ENCODE peak calls at places on chromosomes 2 and 18, in four cellular contexts. J is ACHN, F is immature natural killer cell, E is left ventricle myocardium inferior. N is an unnamed sample.

GRCh38 chr2:113282747-113283533 is 4.2 kb upstream of the PAX8 start:
- DNase-seq in J (peak; percentile 99), F (no peak), E (peak; percentile 44), N (no peak)

GRCh38 chr18:42976869-42977268 is 138.6 kb downstream of the RIT2 start:
- DNase-seq in J (no peak), F (no peak), E (no peak), N (no peak)

GRCh38 chr2:241844066-241844728 is 14.5 kb downstream of the PDCD1 start:
- DNase-seq in J (no peak), F (peak; percentile 85), E (peak; percentile 84), N (peak; percentile 71)

GRCh38 chr18:56097561-56098095 is 509.6 kb upstream of the TCF4 start:
- DNase-seq in J (no peak), F (no peak), E (no peak), N (no peak)

GRCh38 chr2:17416891-17417391 is 101.3 kb downstream of the RAD51AP2 start:
- DNase-seq in J (no peak), F (no peak), E (no peak), N (no peak)

GRCh38 chr2:236954641-236955040 is 131.0 kb upstream of the COPS8 start:
- DNase-seq in J (no peak), F (no peak), E (no peak), N (no peak)

GRCh38 chr2:42877532-42877931 is 85.1 kb upstream of the HAAO start:
- DNase-seq in J (no peak), F (no peak), E (no peak), N (no peak)

GRCh38 chr2:97688062-97688827 is 18.7 kb downstream of the C2orf92 start:
- DNase-seq in J (no peak), F (no peak), E (no peak), N (no peak)

GRCh38 chr2:39099820-39100728 is 20.8 kb downstream of the SOS1 start:
- DNase-seq in J (no peak), F (no peak), E (no peak), N (no peak)

GRCh38 chr2:3641181-3641580 is 16.8 kb upstream of the ALLC start:
- DNase-seq in J (no peak), F (no peak), E (no peak), N (no peak)

GRCh38 chr2:151120016-151120415 is 141.6 kb downstream of the RBM43 start:
- DNase-seq in J (no peak), F (no peak), E (no peak), N (no peak)

GRCh38 chr2:220572385-220572784 is 945.0 kb downstream of the SLC4A3 start:
- DNase-seq in J (no peak), F (no peak), E (no peak), N (no peak)

GRCh38 chr2:229634574-229635185 is 79.7 kb downstream of the DNER start:
- DNase-seq in J (no peak), F (no peak), E (no peak), N (no peak)

GRCh38 chr18:49597556-49597955 is 35.7 kb downstream of the LIPG start:
- DNase-seq in J (no peak), F (no peak), E (no peak), N (no peak)

GRCh38 chr18:55841314-55841713 is 253.3 kb upstream of the TCF4 start:
- DNase-seq in J (no peak), F (no peak), E (no peak), N (no peak)

GRCh38 chr2:20110876-20111275 is 59.4 kb upstream of the LAPTM4A start:
- DNase-seq in J (no peak), F (no peak), E (no peak), N (no peak)

GRCh38 chr2:172098650-172099471 is 3.8 kb downstream of the DLX2 start:
- DNase-seq in J (peak; percentile 93), F (peak; percentile 48), E (no peak), N (no peak)

GRCh38 chr2:71827146-71827874 is 320.4 kb downstream of the CYP26B1 start:
- DNase-seq in J (no peak), F (no peak), E (no peak), N (no peak)

GRCh38 chr18:8771930-8772329 is 66.6 kb downstream of the MTCL1 start:
- DNase-seq in J (peak; percentile 46), F (no peak), E (peak; percentile 61), N (no peak)

GRCh38 chr2:196853301-196854087 is 44.3 kb upstream of the C2orf66 start:
- DNase-seq in J (no peak), F (no peak), E (no peak), N (no peak)

GRCh38 chr2:203835867-203836800 is 31.4 kb upstream of the CTLA4 start:
- DNase-seq in J (no peak), F (no peak), E (no peak), N (no peak)

GRCh38 chr18:7645756-7646155 is 78.6 kb downstream of the PTPRM start:
- DNase-seq in J (no peak), F (no peak), E (no peak), N (no peak)

GRCh38 chr2:202178342-202178958 is 59.9 kb downstream of the SUMO1 start:
- DNase-seq in J (peak; percentile 81), F (peak; percentile 38), E (no peak), N (peak; percentile 38)

GRCh38 chr2:66568650-66569300 is 133.8 kb downstream of the MEIS1 start:
- DNase-seq in J (no peak), F (no peak), E (no peak), N (no peak)

GRCh38 chr2:55163258-55163657 is 68.8 kb downstream of the CLHC1 start:
- DNase-seq in J (no peak), F (no peak), E (no peak), N (no peak)

GRCh38 chr2:134436706-134437105 is 182.8 kb downstream of the MGAT5 start:
- DNase-seq in J (no peak), F (no peak), E (no peak), N (no peak)

GRCh38 chr2:203404996-203405395 is 76.8 kb downstream of the ABI2 start:
- DNase-seq in J (no peak), F (no peak), E (no peak), N (no peak)

GRCh38 chr2:10963155-10963554 is 51.4 kb downstream of the KCNF1 start:
- DNase-seq in J (no peak), F (no peak), E (no peak), N (no peak)

GRCh38 chr2:220506466-220506865 is 879.0 kb downstream of the SLC4A3 start:
- DNase-seq in J (no peak), F (no peak), E (no peak), N (no peak)

GRCh38 chr18:47901624-47902362 is 28.7 kb downstream of the SMAD2 start:
- DNase-seq in J (no peak), F (peak; percentile 29), E (no peak), N (no peak)

GRCh38 chr2:42048318-42049251 is 764 bp downstream of the PKDCC start:
- DNase-seq in J (peak; percentile 16), F (no peak), E (no peak), N (no peak)

GRCh38 chr18:9319333-9319732 is 15.2 kb upstream of the TWSG1 start:
- DNase-seq in J (no peak), F (no peak), E (no peak), N (no peak)

GRCh38 chr2:241507430-241508239 is 749 bp downstream of the STK25 start:
- DNase-seq in J (peak; percentile 68), F (peak; percentile 35), E (peak; percentile 31), N (no peak)

GRCh38 chr2:88190808-88191721 is 20.9 kb downstream of the THNSL2 start:
- DNase-seq in J (peak; percentile 48), F (peak; percentile 22), E (no peak), N (no peak)

GRCh38 chr2:176247859-176248258 is 21.4 kb upstream of the MTX2 start:
- DNase-seq in J (no peak), F (no peak), E (no peak), N (no peak)

GRCh38 chr2:220334210-220334609 is 706.8 kb downstream of the SLC4A3 start:
- DNase-seq in J (no peak), F (no peak), E (no peak), N (no peak)

GRCh38 chr2:112048887-112049286 is 6.2 kb upstream of the TMEM87B start:
- DNase-seq in J (peak; percentile 65), F (peak; percentile 41), E (no peak), N (no peak)

GRCh38 chr2:47334356-47335136 is 68.4 kb upstream of the MSH2 start:
- DNase-seq in J (no peak), F (no peak), E (no peak), N (no peak)

GRCh38 chr2:61371027-61371426 is 99.9 kb downstream of the USP34 start:
- DNase-seq in J (no peak), F (no peak), E (no peak), N (no peak)

N was measured in activated CD4-positive, alpha-beta T cell treated with anti-CD3 and anti-CD28 coated beads for 24 hours.